ENCODE peak calls at places on chromosomes 6 and 20, in five cellular contexts. One of them, this sample, is unnamed.

GRCh38 chr6:5728726-5729434 is 277.8 kb downstream of the NRN1 start:
- DNase-seq in EL: peak
- DNase-seq in T-cell: no peak
- DNase-seq in EH: peak
- DNase-seq in dorsolateral prefrontal cortex: no peak
- DNase-seq in this sample: no peak

GRCh38 chr20:47013606-47014005 is 119.0 kb downstream of the EYA2 start:
- DNase-seq in dorsolateral prefrontal cortex: no peak
- DNase-seq in EL: no peak
- DNase-seq in EH: no peak
- DNase-seq in T-cell: no peak
- DNase-seq in this sample: no peak

GRCh38 chr6:115271434-115271833 is 789.3 kb downstream of the FRK start:
- DNase-seq in EH: no peak
- DNase-seq in dorsolateral prefrontal cortex: no peak
- DNase-seq in T-cell: no peak
- DNase-seq in EL: no peak
- DNase-seq in this sample: no peak

GRCh38 chr6:111941686-111942330 is 68.6 kb upstream of the FYN start:
- DNase-seq in dorsolateral prefrontal cortex: no peak
- DNase-seq in T-cell: no peak
- DNase-seq in EL: no peak
- DNase-seq in EH: no peak
- DNase-seq in this sample: no peak

GRCh38 chr6:28311139-28311823 is 24.7 kb downstream of the ZSCAN31 start:
- DNase-seq in T-cell: no peak
- DNase-seq in EH: no peak
- DNase-seq in dorsolateral prefrontal cortex: no peak
- DNase-seq in EL: no peak
- DNase-seq in this sample: no peak

GRCh38 chr6:109653264-109653663 is 37.7 kb downstream of the AK9 start:
- DNase-seq in dorsolateral prefrontal cortex: no peak
- DNase-seq in EH: no peak
- DNase-seq in T-cell: no peak
- DNase-seq in EL: no peak
- DNase-seq in this sample: no peak

GRCh38 chr6:107496892-107497684 is 7.2 kb downstream of the SOBP start:
- DNase-seq in T-cell: no peak
- DNase-seq in EL: no peak
- DNase-seq in EH: no peak
- DNase-seq in dorsolateral prefrontal cortex: no peak
- DNase-seq in this sample: no peak

GRCh38 chr20:4956200-4956810 is 45.0 kb downstream of the SLC23A2 start:
- DNase-seq in dorsolateral prefrontal cortex: no peak
- DNase-seq in T-cell: no peak
- DNase-seq in EL: peak
- DNase-seq in EH: peak
- DNase-seq in this sample: no peak

GRCh38 chr6:151681426-151682059 is 125.9 kb upstream of the ESR1 start:
- DNase-seq in dorsolateral prefrontal cortex: no peak
- DNase-seq in T-cell: no peak
- DNase-seq in EH: peak
- DNase-seq in EL: no peak
- DNase-seq in this sample: no peak

GRCh38 chr6:127404133-127404532 is 55.1 kb downstream of the KIAA0408 start:
- DNase-seq in dorsolateral prefrontal cortex: no peak
- DNase-seq in T-cell: no peak
- DNase-seq in EH: no peak
- DNase-seq in EL: no peak
- DNase-seq in this sample: no peak

GRCh38 chr20:39097889-39098288 is 135.7 kb downstream of the DHX35 start:
- DNase-seq in EH: no peak
- DNase-seq in T-cell: no peak
- DNase-seq in EL: no peak
- DNase-seq in dorsolateral prefrontal cortex: no peak
- DNase-seq in this sample: no peak

GRCh38 chr6:13511913-13512717 is 24.7 kb upstream of the GFOD1 start:
- DNase-seq in EL: no peak
- DNase-seq in T-cell: no peak
- DNase-seq in EH: no peak
- DNase-seq in dorsolateral prefrontal cortex: no peak
- DNase-seq in this sample: no peak

GRCh38 chr6:146352163-146352562 is 191.5 kb upstream of the RAB32 start:
- DNase-seq in dorsolateral prefrontal cortex: no peak
- DNase-seq in T-cell: no peak
- DNase-seq in EH: no peak
- DNase-seq in EL: no peak
- DNase-seq in this sample: no peak

GRCh38 chr6:97189767-97190166 is 93.2 kb downstream of the MMS22L start:
- DNase-seq in T-cell: no peak
- DNase-seq in dorsolateral prefrontal cortex: no peak
- DNase-seq in EH: peak
- DNase-seq in EL: peak
- DNase-seq in this sample: no peak

GRCh38 chr6:105645166-105645565 is 242.3 kb upstream of the PREP start:
- DNase-seq in T-cell: no peak
- DNase-seq in dorsolateral prefrontal cortex: no peak
- DNase-seq in EH: peak
- DNase-seq in EL: no peak
- DNase-seq in this sample: peak

GRCh38 chr20:62563561-62563960 is 78.7 kb upstream of the SLCO4A1 start:
- DNase-seq in T-cell: no peak
- DNase-seq in EL: no peak
- DNase-seq in dorsolateral prefrontal cortex: no peak
- DNase-seq in EH: no peak
- DNase-seq in this sample: no peak

GRCh38 chr20:40997116-40997515 is 31.5 kb upstream of the TOP1 start:
- DNase-seq in EH: no peak
- DNase-seq in dorsolateral prefrontal cortex: no peak
- DNase-seq in T-cell: no peak
- DNase-seq in EL: no peak
- DNase-seq in this sample: no peak

GRCh38 chr6:122798099-122798641 is 9.1 kb downstream of the SMPDL3A start:
- DNase-seq in EL: peak
- DNase-seq in dorsolateral prefrontal cortex: no peak
- DNase-seq in T-cell: no peak
- DNase-seq in EH: peak
- DNase-seq in this sample: no peak

GRCh38 chr6:38715016-38715809 is at the start of gene DNAH8:
- DNase-seq in dorsolateral prefrontal cortex: no peak
- DNase-seq in T-cell: no peak
- DNase-seq in EL: no peak
- DNase-seq in EH: peak
- DNase-seq in this sample: no peak

GRCh38 chr6:164928366-164929154 is 380.8 kb downstream of the C6orf118 start:
- DNase-seq in dorsolateral prefrontal cortex: peak
- DNase-seq in EL: no peak
- DNase-seq in T-cell: no peak
- DNase-seq in EH: no peak
- DNase-seq in this sample: peak

GRCh38 chr6:106974999-106975698 is 620 bp upstream of the CD24 start:
- DNase-seq in T-cell: no peak
- DNase-seq in EL: peak
- DNase-seq in dorsolateral prefrontal cortex: no peak
- DNase-seq in EH: peak
- DNase-seq in this sample: no peak

GRCh38 chr6:24692415-24692814 is 25.5 kb downstream of the ACOT13 start:
- DNase-seq in EH: no peak
- DNase-seq in dorsolateral prefrontal cortex: no peak
- DNase-seq in T-cell: no peak
- DNase-seq in EL: no peak
- DNase-seq in this sample: no peak

GRCh38 chr20:43123180-43123579 is 66.5 kb downstream of the PTPRT start:
- DNase-seq in EL: no peak
- DNase-seq in EH: no peak
- DNase-seq in T-cell: no peak
- DNase-seq in dorsolateral prefrontal cortex: no peak
- DNase-seq in this sample: no peak

GRCh38 chr6:148577687-148578488 is 168.9 kb upstream of the UST start:
- DNase-seq in T-cell: no peak
- DNase-seq in EL: peak
- DNase-seq in EH: peak
- DNase-seq in dorsolateral prefrontal cortex: peak
- DNase-seq in this sample: peak

GRCh38 chr20:25246182-25246943 is 1.5 kb upstream of the PYGB start:
- DNase-seq in dorsolateral prefrontal cortex: no peak
- DNase-seq in EL: no peak
- DNase-seq in T-cell: no peak
- DNase-seq in EH: peak
- DNase-seq in this sample: no peak

GRCh38 chr20:57620274-57620990 is at the start of gene ZBP1:
- DNase-seq in EH: no peak
- DNase-seq in T-cell: no peak
- DNase-seq in EL: no peak
- DNase-seq in dorsolateral prefrontal cortex: no peak
- DNase-seq in this sample: no peak

GRCh38 chr6:113329942-113330897 is 526.9 kb upstream of the MARCKS start:
- DNase-seq in EL: no peak
- DNase-seq in dorsolateral prefrontal cortex: no peak
- DNase-seq in EH: no peak
- DNase-seq in T-cell: no peak
- DNase-seq in this sample: no peak

GRCh38 chr6:116158641-116159040 is 32.7 kb upstream of the COL10A1 start:
- DNase-seq in EL: peak
- DNase-seq in T-cell: no peak
- DNase-seq in EH: peak
- DNase-seq in dorsolateral prefrontal cortex: no peak
- DNase-seq in this sample: no peak

GRCh38 chr20:8532169-8532568 is 400.1 kb downstream of the PLCB1 start:
- DNase-seq in EH: no peak
- DNase-seq in EL: no peak
- DNase-seq in T-cell: no peak
- DNase-seq in dorsolateral prefrontal cortex: no peak
- DNase-seq in this sample: no peak

GRCh38 chr6:74656442-74656841 is 549.4 kb downstream of the COL12A1 start:
- DNase-seq in T-cell: no peak
- DNase-seq in dorsolateral prefrontal cortex: no peak
- DNase-seq in EH: no peak
- DNase-seq in EL: no peak
- DNase-seq in this sample: no peak

GRCh38 chr6:31837612-31838553 is 10.3 kb downstream of the HSPA1B start:
- DNase-seq in EH: peak
- DNase-seq in EL: no peak
- DNase-seq in dorsolateral prefrontal cortex: no peak
- DNase-seq in T-cell: no peak
- DNase-seq in this sample: no peak

GRCh38 chr6:40623178-40623577 is 36.0 kb upstream of the LRFN2 start:
- DNase-seq in T-cell: no peak
- DNase-seq in dorsolateral prefrontal cortex: no peak
- DNase-seq in EH: no peak
- DNase-seq in EL: no peak
- DNase-seq in this sample: no peak

GRCh38 chr20:23937303-23938117 is 51.1 kb downstream of the GGTLC1 start:
- DNase-seq in EL: peak
- DNase-seq in EH: peak
- DNase-seq in dorsolateral prefrontal cortex: peak
- DNase-seq in T-cell: peak
- DNase-seq in this sample: peak

GRCh38 chr6:15096894-15097837 is 148.7 kb upstream of the JARID2 start:
- DNase-seq in T-cell: no peak
- DNase-seq in dorsolateral prefrontal cortex: no peak
- DNase-seq in EH: no peak
- DNase-seq in EL: no peak
- DNase-seq in this sample: no peak

This sample was measured in hippocampal formation.